ENCODE peak calls at places on chromosome 3, in eight cellular contexts. D is adipocyte; Z is ecto neural progenitor cell; U is MCF 10A; T is occipital lobe; V is stimulated activated CD8-positive, alpha-beta memory T cell treated with anti-CD3 and anti-CD28 coated beads, Interleukin-7, amount 100 ng/mL, for 1 hour; X is EL; P is SK-N-SH. C is an unnamed sample.

GRCh38 chr3:193599393-193599792 is 6.4 kb downstream of the OPA1 start:
- DNase-seq in P (no peak), Z (no peak), V (no peak), T (no peak), D (no peak), X (no peak), U (no peak), C (no peak)

GRCh38 chr3:34248352-34248751 is 449.9 kb downstream of the PDCD6IP start:
- DNase-seq in T (no peak), Z (no peak), V (no peak), U (no peak), D (no peak), P (no peak), X (no peak), C (no peak)

GRCh38 chr3:50167069-50167781 is 12.1 kb downstream of the SEMA3F start:
- DNase-seq in Z (peak), X (no peak), T (no peak), D (no peak), V (no peak), P (no peak), U (peak), C (no peak)

GRCh38 chr3:65871305-65872141 is 167.2 kb downstream of the MAGI1 start:
- DNase-seq in V (no peak), U (peak), P (peak), Z (no peak), X (no peak), T (no peak), D (no peak), C (no peak)

GRCh38 chr3:197795200-197795599 is 4.1 kb downstream of the LRCH3 start:
- DNase-seq in U (peak), P (no peak), X (peak), Z (no peak), T (no peak), D (peak), V (no peak), C (no peak)

GRCh38 chr3:16468114-16469098 is 45.1 kb downstream of the RFTN1 start:
- DNase-seq in D (no peak), Z (no peak), T (no peak), V (no peak), X (no peak), P (peak), U (no peak), C (no peak)

GRCh38 chr3:163726125-163726524 is 1352.2 kb downstream of the SI start:
- DNase-seq in P (no peak), D (no peak), T (no peak), U (no peak), Z (no peak), X (no peak), V (no peak), C (no peak)

GRCh38 chr3:58383476-58383875 is 50.2 kb downstream of the PDHB start:
- DNase-seq in V (no peak), Z (no peak), U (peak), P (no peak), T (no peak), D (peak), X (peak), C (no peak)

GRCh38 chr3:42696356-42697301 is 6.0 kb downstream of the HHATL start:
- DNase-seq in Z (peak), D (no peak), P (peak), U (no peak), X (no peak), V (no peak), T (no peak), C (no peak)

GRCh38 chr3:64803469-64803868 is 115.7 kb upstream of the ADAMTS9 start:
- DNase-seq in X (no peak), U (no peak), V (no peak), D (no peak), T (no peak), P (no peak), Z (no peak), C (no peak)

GRCh38 chr3:29409409-29409808 is 128.5 kb downstream of the RBMS3 start:
- DNase-seq in Z (no peak), U (no peak), V (no peak), T (no peak), P (no peak), X (no peak), D (no peak), C (no peak)

GRCh38 chr3:152192050-152192449 is 76.7 kb upstream of the MBNL1 start:
- DNase-seq in P (no peak), U (no peak), Z (no peak), D (no peak), V (no peak), X (no peak), T (no peak), C (no peak)

GRCh38 chr3:152071924-152072323 is 196.8 kb upstream of the MBNL1 start:
- DNase-seq in U (peak), P (peak), X (peak), D (peak), T (no peak), V (no peak), Z (no peak), C (no peak)

GRCh38 chr3:170471149-170471548 is 52.5 kb downstream of the CLDN11 start:
- DNase-seq in X (no peak), V (no peak), U (no peak), D (no peak), T (no peak), P (no peak), Z (no peak), C (no peak)

GRCh38 chr3:58585005-58585786 is 8.0 kb upstream of the FAM107A start:
- DNase-seq in D (peak), U (peak), P (peak), X (peak), Z (peak), T (peak), V (peak), C (peak)

GRCh38 chr3:125573216-125573615 is 22.1 kb downstream of the OSBPL11 start:
- DNase-seq in D (no peak), V (no peak), U (no peak), X (no peak), P (no peak), T (no peak), Z (no peak), C (no peak)

GRCh38 chr3:195106418-195106906 is 164.5 kb downstream of the XXYLT1 start:
- DNase-seq in V (peak), U (peak), T (peak), P (peak), Z (peak), D (peak), X (peak), C (peak)

GRCh38 chr3:126338796-126339241 is 18.4 kb downstream of the KLF15 start:
- DNase-seq in P (peak), U (no peak), Z (no peak), T (no peak), X (no peak), D (no peak), V (no peak), C (no peak)

GRCh38 chr3:140555666-140556065 is 122.2 kb upstream of the TRIM42 start:
- DNase-seq in V (no peak), P (no peak), D (no peak), Z (no peak), T (no peak), X (no peak), U (no peak), C (no peak)

GRCh38 chr3:194592798-194593752 is 40.1 kb downstream of the TMEM44 start:
- DNase-seq in P (peak), V (no peak), T (no peak), D (peak), Z (no peak), X (peak), U (peak), C (no peak)

GRCh38 chr3:120864541-120864940 is 43.5 kb upstream of the STXBP5L start:
- DNase-seq in Z (no peak), X (no peak), U (no peak), V (no peak), P (no peak), T (no peak), D (no peak), C (peak)

GRCh38 chr3:69605849-69606248 is 133.4 kb upstream of the MITF start:
- DNase-seq in U (no peak), P (no peak), Z (no peak), D (no peak), T (no peak), X (no peak), V (no peak), C (no peak)

GRCh38 chr3:131110087-131110486 is 83.4 kb downstream of the NEK11 start:
- DNase-seq in V (no peak), P (no peak), U (no peak), D (peak), X (peak), Z (no peak), T (no peak), C (no peak)

GRCh38 chr3:151550025-151550618 is 89.3 kb upstream of the IGSF10 start:
- DNase-seq in V (no peak), D (no peak), T (no peak), U (peak), Z (no peak), P (no peak), X (no peak), C (no peak)

GRCh38 chr3:55885721-55886120 is 398.6 kb upstream of the WNT5A start:
- DNase-seq in P (no peak), T (no peak), U (peak), V (no peak), X (peak), D (peak), Z (no peak), C (no peak)

GRCh38 chr3:141410408-141410807 is 42.1 kb downstream of the ZBTB38 start:
- DNase-seq in D (peak), P (no peak), U (peak), X (peak), T (no peak), V (no peak), Z (no peak), C (no peak)

GRCh38 chr3:181700168-181701087 is 11.3 kb upstream of the SOX2 start:
- DNase-seq in U (peak), X (peak), P (peak), V (no peak), D (peak), T (peak), Z (peak), C (peak)

C was measured in progenitor cell of endocrine pancreas.